ENCODE peak calls at places on chromosomes 5 and 9, in five cellular contexts. One of them, this sample, is unnamed.

GRCh38 chr9:88533951-88534455 is 975 bp upstream of the NXNL2 start:
- DNase-seq in cardiac fibroblast: peak; percentile 48
- DNase-seq in globus pallidus: no peak
- DNase-seq in germinal center: no peak
- DNase-seq in T-cell: no peak
- DNase-seq in this sample: no peak

GRCh38 chr5:55902696-55903095 is 51.5 kb downstream of the IL31RA start:
- DNase-seq in cardiac fibroblast: no peak
- DNase-seq in globus pallidus: no peak
- DNase-seq in germinal center: no peak
- DNase-seq in T-cell: no peak
- DNase-seq in this sample: no peak

GRCh38 chr5:144187699-144188294 is 17.1 kb downstream of the KCTD16 start:
- DNase-seq in cardiac fibroblast: peak; percentile 97
- DNase-seq in globus pallidus: no peak
- DNase-seq in germinal center: peak; percentile 37
- DNase-seq in T-cell: peak; percentile 70
- DNase-seq in this sample: no peak

GRCh38 chr5:20575515-20575914 is 587.5 kb upstream of the CDH18 start:
- DNase-seq in cardiac fibroblast: no peak
- DNase-seq in globus pallidus: no peak
- DNase-seq in germinal center: no peak
- DNase-seq in T-cell: no peak
- DNase-seq in this sample: no peak

GRCh38 chr5:147081256-147081872 is 153.5 kb upstream of the STK32A start:
- DNase-seq in cardiac fibroblast: no peak
- DNase-seq in globus pallidus: peak; percentile 96
- DNase-seq in germinal center: no peak
- DNase-seq in T-cell: no peak
- DNase-seq in this sample: no peak

GRCh38 chr9:78664370-78664769 is 367.4 kb downstream of the PSAT1 start:
- DNase-seq in cardiac fibroblast: no peak
- DNase-seq in globus pallidus: no peak
- DNase-seq in germinal center: no peak
- DNase-seq in T-cell: no peak
- DNase-seq in this sample: no peak

GRCh38 chr9:89154218-89154617 is 24.4 kb downstream of the SHC3 start:
- DNase-seq in cardiac fibroblast: no peak
- DNase-seq in globus pallidus: no peak
- DNase-seq in germinal center: no peak
- DNase-seq in T-cell: no peak
- DNase-seq in this sample: no peak

GRCh38 chr9:70389642-70390266 is 24.7 kb downstream of the KLF9 start:
- DNase-seq in cardiac fibroblast: peak; percentile 65
- DNase-seq in globus pallidus: no peak
- DNase-seq in germinal center: no peak
- DNase-seq in T-cell: no peak
- DNase-seq in this sample: no peak

GRCh38 chr5:179820483-179821297 is at the start of gene SQSTM1:
- DNase-seq in cardiac fibroblast: peak; percentile 81
- DNase-seq in globus pallidus: peak; percentile 85
- DNase-seq in germinal center: peak; percentile 92
- DNase-seq in T-cell: peak; percentile 75
- DNase-seq in this sample: peak; percentile 91

GRCh38 chr5:178688551-178688950 is 41.9 kb downstream of the ZNF354A start:
- DNase-seq in cardiac fibroblast: no peak
- DNase-seq in globus pallidus: no peak
- DNase-seq in germinal center: no peak
- DNase-seq in T-cell: no peak
- DNase-seq in this sample: no peak

GRCh38 chr9:122228906-122229837 is at the start of gene LHX6:
- DNase-seq in cardiac fibroblast: peak; percentile 29
- DNase-seq in globus pallidus: no peak
- DNase-seq in germinal center: no peak
- DNase-seq in T-cell: no peak
- DNase-seq in this sample: no peak

GRCh38 chr5:151602806-151603205 is 11.7 kb upstream of the FAT2 start:
- DNase-seq in cardiac fibroblast: peak; percentile 5
- DNase-seq in globus pallidus: no peak
- DNase-seq in germinal center: no peak
- DNase-seq in T-cell: no peak
- DNase-seq in this sample: no peak

GRCh38 chr9:10366171-10366779 is 246.5 kb downstream of the PTPRD start:
- DNase-seq in cardiac fibroblast: peak; percentile 49
- DNase-seq in globus pallidus: peak; percentile 29
- DNase-seq in germinal center: peak; percentile 2
- DNase-seq in T-cell: no peak
- DNase-seq in this sample: no peak

GRCh38 chr5:106959447-106959846 is 711.3 kb downstream of the EFNA5 start:
- DNase-seq in cardiac fibroblast: no peak
- DNase-seq in globus pallidus: no peak
- DNase-seq in germinal center: no peak
- DNase-seq in T-cell: no peak
- DNase-seq in this sample: no peak

GRCh38 chr5:169923988-169924387 is 56.3 kb downstream of the INSYN2B start:
- DNase-seq in cardiac fibroblast: no peak
- DNase-seq in globus pallidus: no peak
- DNase-seq in germinal center: no peak
- DNase-seq in T-cell: no peak
- DNase-seq in this sample: no peak

This sample was measured in left lobe of liver.